ENCODE peak calls at places on chromosomes 12 and 14, in five cellular contexts. H is neural progenitor cell, A is PC-3, P is SK-N-SH, S is HCT116. U is an unnamed sample.

GRCh38 chr12:82359115-82359478 is 768 bp downstream of the METTL25 start:
- DNase-seq in H (peak; percentile 36), A (no peak), P (peak; percentile 44), S (no peak), U (peak; percentile 12)

GRCh38 chr12:68391905-68392304 is 59.7 kb upstream of the MDM1 start:
- DNase-seq in P (no peak), A (no peak), H (no peak), S (no peak), U (no peak)

GRCh38 chr14:22560638-22561365 is 28.2 kb downstream of the DAD1 start:
- DNase-seq in S (no peak), H (no peak), P (no peak), A (peak; percentile 32), U (no peak)

GRCh38 chr14:96216627-96217026 is 12.0 kb downstream of the BDKRB2 start:
- DNase-seq in P (no peak), A (no peak), H (no peak), S (no peak), U (no peak)

GRCh38 chr14:33484264-33484663 is 466.6 kb downstream of the EGLN3 start:
- DNase-seq in S (no peak), A (peak; percentile 48), H (no peak), P (no peak), U (no peak)

GRCh38 chr12:132700212-132700913 is 10.3 kb upstream of the PGAM5 start:
- DNase-seq in H (no peak), P (no peak), A (peak; percentile 96), S (no peak), U (no peak)

GRCh38 chr14:59463773-59464650 is 1.2 kb downstream of the GPR135 start:
- DNase-seq in S (no peak), A (no peak), H (peak; percentile 19), P (peak; percentile 80), U (no peak)

GRCh38 chr14:51428981-51429380 is 188.9 kb downstream of the TMX1 start:
- DNase-seq in S (no peak), H (no peak), A (no peak), P (no peak), U (no peak)

GRCh38 chr12:113796852-113797534 is 169.1 kb downstream of the RBM19 start:
- DNase-seq in H (no peak), P (peak; percentile 63), S (no peak), A (no peak), U (no peak)

GRCh38 chr12:108939594-108939993 is 59.7 kb downstream of the DAO start:
- DNase-seq in P (no peak), A (peak; percentile 37), S (peak; percentile 34), H (peak; percentile 56), U (peak; percentile 11)

GRCh38 chr12:8678661-8679111 is 16.1 kb upstream of the MFAP5 start:
- DNase-seq in P (no peak), S (no peak), A (no peak), H (no peak), U (no peak)

GRCh38 chr12:49503674-49504180 is 35.1 kb upstream of the KCNH3 start:
- DNase-seq in A (peak; percentile 95), S (peak; percentile 98), H (no peak), P (no peak), U (no peak)

GRCh38 chr12:29562167-29562776 is 64.8 kb upstream of the OVCH1 start:
- DNase-seq in A (no peak), S (no peak), P (no peak), H (no peak), U (no peak)

GRCh38 chr12:100348657-100349454 is 8.0 kb upstream of the SLC17A8 start:
- DNase-seq in S (peak; percentile 33), P (peak; percentile 55), H (peak; percentile 57), A (peak; percentile 66), U (peak; percentile 15)

GRCh38 chr12:106709068-106709511 is 65.4 kb upstream of the RIC8B start:
- DNase-seq in A (no peak), P (no peak), S (no peak), H (no peak), U (no peak)

GRCh38 chr14:22985894-22986507 is 3.6 kb upstream of the AJUBA start:
- DNase-seq in H (no peak), A (no peak), S (no peak), P (no peak), U (no peak)

GRCh38 chr12:70722584-70723343 is 85.5 kb upstream of the PTPRB start:
- DNase-seq in P (peak; percentile 10), A (no peak), S (no peak), H (no peak), U (peak; percentile 17)

GRCh38 chr14:82537831-82538230 is 1004.2 kb upstream of the SEL1L start:
- DNase-seq in S (no peak), A (no peak), H (peak; percentile 5), P (no peak), U (no peak)

GRCh38 chr14:51865953-51866747 is 5.7 kb downstream of the GNG2 start:
- DNase-seq in H (no peak), P (no peak), S (no peak), A (no peak), U (no peak)

GRCh38 chr12:13973981-13974380 is 7.4 kb downstream of the GRIN2B start:
- DNase-seq in H (no peak), A (no peak), P (no peak), S (no peak), U (no peak)

GRCh38 chr12:122322501-122322900 is 56.2 kb upstream of the VPS33A start:
- DNase-seq in S (no peak), P (no peak), H (no peak), A (peak; percentile 39), U (no peak)

GRCh38 chr12:92478692-92479091 is 224.1 kb upstream of the PLEKHG7 start:
- DNase-seq in P (no peak), H (no peak), S (no peak), A (no peak), U (peak; percentile 4)

GRCh38 chr12:71685961-71686657 is at the start of gene TMEM19:
- DNase-seq in A (peak; percentile 91), H (peak; percentile 92), P (peak; percentile 91), S (peak; percentile 81), U (peak; percentile 93)

GRCh38 chr12:90909069-90909676 is 45.8 kb downstream of the CCER1 start:
- DNase-seq in H (peak; percentile 65), A (peak; percentile 75), S (peak; percentile 38), P (peak; percentile 17), U (peak; percentile 26)

GRCh38 chr12:1457901-1458300 is 136.5 kb downstream of the FBXL14 start:
- DNase-seq in A (peak; percentile 60), S (no peak), H (no peak), P (no peak), U (no peak)

GRCh38 chr14:23660290-23661226 is 24.4 kb downstream of the DHRS2 start:
- DNase-seq in S (no peak), P (no peak), H (no peak), A (no peak), U (no peak)

GRCh38 chr12:105945935-105946334 is 192.8 kb downstream of the NUAK1 start:
- DNase-seq in P (no peak), A (no peak), S (no peak), H (no peak), U (no peak)

GRCh38 chr12:93167841-93168492 is 209.8 kb upstream of the NUDT4 start:
- DNase-seq in A (peak; percentile 43), S (no peak), H (peak; percentile 84), P (no peak), U (peak; percentile 49)

GRCh38 chr12:116339800-116340371 is 62.4 kb upstream of the MED13L start:
- DNase-seq in S (no peak), P (no peak), A (no peak), H (no peak), U (no peak)

GRCh38 chr14:96568646-96569045 is 66.5 kb downstream of the PAPOLA start:
- DNase-seq in A (no peak), P (no peak), S (no peak), H (no peak), U (no peak)

GRCh38 chr14:43729149-43729548 is 777.9 kb downstream of the FSCB start:
- DNase-seq in P (no peak), H (peak; percentile 17), A (no peak), S (no peak), U (no peak)

GRCh38 chr14:76768201-76768656 is 7.0 kb downstream of the VASH1 start:
- DNase-seq in P (peak; percentile 76), A (no peak), S (no peak), H (peak; percentile 20), U (no peak)

GRCh38 chr14:74014299-74014698 is 4.8 kb downstream of the ENTPD5 start:
- DNase-seq in A (no peak), P (no peak), S (no peak), H (no peak), U (no peak)

GRCh38 chr14:84420236-84420635 is 1109.7 kb upstream of the FLRT2 start:
- DNase-seq in S (no peak), P (no peak), A (peak; percentile 3), H (no peak), U (no peak)
- TF ChIP-seq EZH2phosphoT487 in S (no peak), P (no peak), A (no peak), H (no peak), U (no peak)

DNA sequence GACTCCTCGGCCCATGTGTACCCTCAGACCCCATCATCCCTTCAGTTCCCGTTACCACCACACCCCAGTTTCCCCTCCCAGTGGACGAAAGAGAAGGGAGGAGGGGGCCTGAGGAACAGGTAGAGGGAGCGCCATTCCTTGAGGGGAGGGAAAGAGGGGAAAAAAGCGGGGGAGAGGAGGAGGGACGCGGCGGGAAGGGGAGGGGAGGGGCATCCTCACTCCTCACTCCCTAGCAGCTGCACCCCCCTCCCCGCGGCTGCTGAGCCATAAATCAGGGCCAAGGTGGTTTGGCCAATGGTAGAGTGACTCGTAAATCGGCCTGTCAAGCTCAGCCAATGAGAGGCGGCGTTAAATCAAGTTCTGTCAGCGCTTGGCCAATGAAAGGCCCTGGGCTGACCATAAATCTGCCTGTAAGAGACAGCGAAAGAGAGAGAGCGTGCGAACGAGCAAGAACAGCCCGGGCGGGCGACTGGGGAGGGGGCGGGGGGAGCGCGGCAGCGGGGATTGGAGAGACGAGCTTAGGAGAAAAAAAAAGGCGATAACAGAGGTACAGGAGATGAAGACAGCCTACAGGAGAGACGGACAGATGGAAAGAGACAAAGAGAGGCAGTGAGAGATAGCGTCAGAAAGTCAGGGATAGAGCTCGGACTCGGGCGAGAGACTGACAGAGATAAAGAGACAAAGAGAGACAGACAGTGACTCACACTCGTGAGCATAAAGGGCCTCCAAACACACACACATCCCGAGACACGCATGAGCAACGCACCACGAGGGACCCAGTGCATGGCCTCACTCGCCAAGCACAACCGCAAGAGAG is 5.1 kb downstream of the GPR84 start:
- DNase-seq in S (peak; percentile 99), P (peak; percentile 91), H (peak; percentile 99), A (peak; percentile 99), U (peak; percentile 98)
- TF ChIP-seq CTCF in S (no peak), P (no peak), H (no peak), A (no peak), U (no peak)

GRCh38 chr14:61287196-61287595 is 6.1 kb upstream of the TMEM30B start:
- DNase-seq in S (no peak), H (no peak), A (peak; percentile 40), P (no peak), U (no peak)
- H3K9ac ChIP-seq in S (no peak overlapping the region), H (no peak overlapping the region), A (no peak overlapping the region), P (no peak overlapping the region), U (no peak overlapping the region)

GRCh38 chr12:130202201-130202600 is 39.9 kb downstream of the FZD10 start:
- DNase-seq in P (no peak), A (no peak), H (no peak), S (no peak), U (no peak)
- TF ChIP-seq EZH2phosphoT487 in P (no peak), A (no peak), H (no peak), S (no peak), U (no peak)

GRCh38 chr12:50718760-50719159 is 45.1 kb upstream of the ATF1 start:
- DNase-seq in P (no peak), H (no peak), A (no peak), S (no peak), U (no peak)
- TF ChIP-seq CTCF in P (no peak), H (no peak), A (no peak), S (no peak), U (no peak)

GRCh38 chr14:89680156-89680555 is 263.1 kb upstream of the FOXN3 start:
- DNase-seq in S (no peak), P (no peak), A (no peak), H (no peak), U (no peak)
- H3K9ac ChIP-seq in S (no peak overlapping the region), P (no peak overlapping the region), A (no peak overlapping the region), H (no peak overlapping the region), U (no peak overlapping the region)

U was measured in MM.1S.